ENCODE peak calls at places on chromosomes 12 and 14, in ten cellular contexts. Z is SHP77; F is activated T-cell treated with anti-CD3 and anti-CD28 coated beads, Interleukin-2, amount 50 U/mL, for 1 hour; A is CD8-positive, alpha-beta T cell; G is SW 1271; N is activated CD4-positive, alpha-beta memory T cell treated with anti-CD3 and anti-CD28 coated beads, Interleukin-2, amount 10 ng/mL, durations not matched to agents 7 days and 5 days; P is SJCRH30; D is stimulated activated CD4-positive, alpha-beta T cell treated with anti-CD3 and anti-CD28 coated beads, Interleukin-2, amount 100 ng/mL, for 24 hours; T is tibial artery; K is HL-60. C is an unnamed sample.

GRCh38 chr14:54133896-54134295 is 177.3 kb upstream of the BMP4 start:
- DNase-seq in Z (no peak), F (no peak), A (no peak), G (no peak), N (no peak), P (no peak), D (no peak), T (no peak), K (no peak), C (no peak)

GRCh38 chr14:55641954-55642353 is 61.9 kb downstream of the KTN1 start:
- DNase-seq in Z (no peak), F (no peak), A (no peak), G (no peak), N (no peak), P (no peak), D (no peak), T (no peak), K (no peak), C (no peak)

GRCh38 chr14:74616507-74616906 is 4.5 kb upstream of the LTBP2 start:
- DNase-seq in Z (no peak), F (no peak), A (no peak), G (peak; percentile 26), N (no peak), P (no peak), D (peak; percentile 28), T (no peak), K (no peak), C (no peak)

GRCh38 chr14:99241314-99242035 is 30.5 kb downstream of the BCL11B start:
- DNase-seq in Z (no peak), F (peak; percentile 66), A (no peak), G (no peak), N (no peak), P (no peak), D (no peak), T (no peak), K (no peak), C (no peak)

GRCh38 chr12:50353869-50354593 is 42.4 kb downstream of the FAM186A start:
- DNase-seq in Z (no peak), F (no peak), A (no peak), G (no peak), N (no peak), P (no peak), D (no peak), T (no peak), K (no peak), C (no peak)

GRCh38 chr12:8662592-8662991 is at the start of gene MFAP5:
- DNase-seq in Z (no peak), F (no peak), A (no peak), G (no peak), N (no peak), P (no peak), D (no peak), T (no peak), K (no peak), C (no peak)

GRCh38 chr12:76890407-76891143 is 11.8 kb upstream of the CSRP2 start:
- DNase-seq in Z (no peak), F (peak; percentile 27), A (peak; percentile 13), G (no peak), N (no peak), P (no peak), D (peak; percentile 52), T (no peak), K (no peak), C (no peak)

GRCh38 chr14:37142835-37143499 is 29.4 kb downstream of the SLC25A21 start:
- DNase-seq in Z (peak; percentile 54), F (no peak), A (no peak), G (no peak), N (no peak), P (peak; percentile 83), D (no peak), T (no peak), K (no peak), C (no peak)

GRCh38 chr14:98578204-98578603 is 693.8 kb downstream of the BCL11B start:
- DNase-seq in Z (no peak), F (no peak), A (no peak), G (no peak), N (no peak), P (no peak), D (no peak), T (no peak), K (no peak), C (no peak)

GRCh38 chr12:101209319-101210302 is at the start of gene SLC5A8:
- DNase-seq in Z (no peak), F (no peak), A (no peak), G (no peak), N (no peak), P (no peak), D (no peak), T (no peak), K (no peak), C (no peak)

GRCh38 chr12:38384816-38385491 is 68.4 kb downstream of the ALG10B start:
- DNase-seq in Z (peak; percentile 51), F (no peak), A (no peak), G (no peak), N (no peak), P (peak; percentile 63), D (no peak), T (no peak), K (peak; percentile 8), C (peak; percentile 15)

GRCh38 chr12:132305560-132305966 is 23.8 kb downstream of the GALNT9 start:
- DNase-seq in Z (no peak), F (no peak), A (no peak), G (no peak), N (no peak), P (no peak), D (no peak), T (no peak), K (no peak), C (no peak)

GRCh38 chr12:89690925-89691324 is 17.7 kb downstream of the ATP2B1 start:
- DNase-seq in Z (no peak), F (no peak), A (no peak), G (no peak), N (no peak), P (peak; percentile 73), D (no peak), T (no peak), K (no peak), C (no peak)

GRCh38 chr12:113766880-113767878 is 198.9 kb downstream of the RBM19 start:
- DNase-seq in Z (no peak), F (no peak), A (no peak), G (peak; percentile 71), N (no peak), P (peak; percentile 72), D (no peak), T (no peak), K (no peak), C (no peak)

GRCh38 chr12:54300732-54301427 is at the start of gene NFE2:
- DNase-seq in Z (peak; percentile 14), F (peak; percentile 42), A (no peak), G (no peak), N (peak; percentile 30), P (peak; percentile 81), D (peak; percentile 47), T (no peak), K (peak; percentile 89), C (peak; percentile 88)

GRCh38 chr14:36797634-36798033 is 136.0 kb downstream of the PAX9 start:
- DNase-seq in Z (no peak), F (no peak), A (no peak), G (no peak), N (no peak), P (no peak), D (no peak), T (no peak), K (no peak), C (no peak)

GRCh38 chr12:49805409-49805808 is 22.8 kb downstream of the NCKAP5L start:
- DNase-seq in Z (no peak), F (no peak), A (no peak), G (no peak), N (no peak), P (no peak), D (no peak), T (no peak), K (no peak), C (no peak)

GRCh38 chr14:48936352-48936751 is 649.8 kb downstream of the RPS29 start:
- DNase-seq in Z (peak; percentile 51), F (no peak), A (no peak), G (no peak), N (no peak), P (peak; percentile 78), D (no peak), T (no peak), K (no peak), C (no peak)

GRCh38 chr12:20434993-20435392 is 66.7 kb downstream of the PDE3A start:
- DNase-seq in Z (no peak), F (no peak), A (no peak), G (no peak), N (no peak), P (no peak), D (no peak), T (no peak), K (no peak), C (no peak)

GRCh38 chr12:100593490-100593889 is 20.0 kb downstream of the GAS2L3 start:
- DNase-seq in Z (no peak), F (no peak), A (no peak), G (no peak), N (no peak), P (peak; percentile 36), D (no peak), T (no peak), K (no peak), C (no peak)

GRCh38 chr12:25690996-25691864 is 138.1 kb upstream of the LMNTD1 start:
- DNase-seq in Z (no peak), F (no peak), A (no peak), G (no peak), N (no peak), P (no peak), D (no peak), T (no peak), K (peak; percentile 23), C (peak; percentile 45)

GRCh38 chr14:83433618-83434017 is 1900.0 kb upstream of the SEL1L start:
- DNase-seq in Z (no peak), F (no peak), A (no peak), G (no peak), N (no peak), P (no peak), D (no peak), T (no peak), K (no peak), C (no peak)

GRCh38 chr12:96134200-96134599 is 60.0 kb upstream of the ELK3 start:
- DNase-seq in Z (no peak), F (no peak), A (no peak), G (no peak), N (no peak), P (no peak), D (no peak), T (no peak), K (no peak), C (no peak)

GRCh38 chr12:64104376-64104775 is 117.7 kb downstream of the KICS2 start:
- DNase-seq in Z (peak; percentile 72), F (no peak), A (no peak), G (no peak), N (no peak), P (no peak), D (no peak), T (no peak), K (no peak), C (no peak)

C was measured in CMK.